ENCODE peak calls at places on chromosomes 2 and 18, in ten cellular contexts. M, H, W, C, G, Z, X, Y, S and A are unnamed samples.

GRCh38 chr2:150484461-150484931 is 3.0 kb downstream of the RND3 start:
- DNase-seq in Z (peak), Y (no peak), W (no peak), H (peak), C (peak), S (no peak), M (no peak), G (no peak), X (peak), A (peak)

GRCh38 chr18:34821669-34822210 is 111.6 kb downstream of the DTNA start:
- DNase-seq in W (no peak), M (no peak), S (no peak), Y (no peak), X (no peak), Z (peak), C (no peak), H (no peak), G (no peak), A (no peak)

GRCh38 chr2:241228081-241228859 is 39.8 kb downstream of the ANO7 start:
- DNase-seq in C (no peak), M (no peak), S (no peak), G (no peak), H (peak), W (no peak), X (no peak), Y (no peak), Z (no peak), A (no peak)

GRCh38 chr2:109545828-109546713 is 67.7 kb downstream of the SEPTIN10 start:
- DNase-seq in S (peak), X (peak), Z (peak), C (peak), Y (peak), W (peak), G (peak), H (peak), M (peak), A (peak)

GRCh38 chr18:30929065-30929464 is 113.5 kb downstream of the DSC3 start:
- DNase-seq in Z (no peak), G (no peak), Y (no peak), M (no peak), H (no peak), W (no peak), S (no peak), C (no peak), X (no peak), A (peak)

GRCh38 chr2:218717262-218717661 is 6.6 kb downstream of the TTLL4 start:
- DNase-seq in C (peak), S (no peak), X (no peak), Z (no peak), M (no peak), G (no peak), W (peak), H (peak), Y (no peak), A (peak)

GRCh38 chr18:12336887-12337286 is 28.8 kb downstream of the TUBB6 start:
- DNase-seq in S (no peak), Z (peak), H (peak), G (no peak), W (peak), M (no peak), X (no peak), C (no peak), Y (no peak), A (peak)

GRCh38 chr2:101295895-101296294 is 12.6 kb downstream of the RNF149 start:
- DNase-seq in W (peak), G (no peak), Z (peak), X (peak), H (peak), S (no peak), C (peak), M (no peak), Y (no peak), A (no peak)

GRCh38 chr2:23452853-23453420 is 68.0 kb downstream of the KLHL29 start:
- DNase-seq in X (no peak), Z (no peak), S (peak), C (peak), G (no peak), M (no peak), Y (no peak), W (peak), H (peak), A (no peak)

GRCh38 chr2:182767578-182767977 is 51.5 kb downstream of the DNAJC10 start:
- DNase-seq in C (peak), M (no peak), Y (no peak), S (no peak), Z (peak), G (no peak), W (peak), X (peak), H (peak), A (peak)

GRCh38 chr18:39463986-39464385 is 1898.4 kb upstream of the CELF4 start:
- DNase-seq in M (no peak), C (no peak), Y (no peak), X (peak), S (no peak), Z (no peak), H (no peak), G (no peak), W (no peak), A (peak)

GRCh38 chr18:79382681-79383387 is 12.9 kb upstream of the NFATC1 start:
- DNase-seq in S (no peak), G (no peak), X (no peak), W (no peak), Y (no peak), C (no peak), Z (no peak), M (no peak), H (no peak), A (peak)

GRCh38 chr18:12599543-12599942 is 58.4 kb downstream of the SPIRE1 start:
- DNase-seq in W (no peak), G (no peak), S (no peak), Y (no peak), C (no peak), X (no peak), M (no peak), H (no peak), Z (no peak), A (peak)

GRCh38 chr2:171146633-171147032 is 14.1 kb downstream of the TLK1 start:
- DNase-seq in X (peak), G (no peak), C (peak), S (no peak), Z (no peak), W (no peak), Y (no peak), H (peak), M (no peak), A (peak)

GRCh38 chr2:174003635-174004310 is 38.6 kb upstream of the SP3 start:
- DNase-seq in C (no peak), G (no peak), M (no peak), H (no peak), S (no peak), Y (no peak), Z (no peak), W (peak), X (no peak), A (no peak)

GRCh38 chr18:54222922-54223567 is 1.4 kb downstream of the MBD2 start:
- DNase-seq in C (no peak), M (no peak), Z (no peak), X (no peak), Y (no peak), W (no peak), G (no peak), S (peak), H (no peak), A (peak)

GRCh38 chr2:20067992-20068727 is 16.7 kb upstream of the LAPTM4A start:
- DNase-seq in W (peak), M (no peak), X (peak), Y (no peak), C (peak), H (peak), S (no peak), Z (peak), G (no peak), A (peak)

GRCh38 chr2:181077128-181077709 is 96.8 kb downstream of the UBE2E3 start:
- DNase-seq in M (no peak), W (peak), S (peak), Y (no peak), H (peak), G (no peak), C (peak), X (peak), Z (peak), A (peak)

GRCh38 chr2:7625392-7626138 is 708.4 kb downstream of the RNF144A start:
- DNase-seq in G (no peak), W (no peak), C (no peak), X (no peak), S (no peak), Y (no peak), M (no peak), Z (no peak), H (no peak), A (no peak)

GRCh38 chr2:101253713-101254085 is 1.0 kb downstream of the CNOT11 start:
- DNase-seq in C (no peak), Z (peak), M (no peak), G (no peak), X (peak), Y (no peak), S (peak), H (peak), W (no peak), A (peak)

GRCh38 chr18:59517446-59518171 is 158.5 kb upstream of the LMAN1 start:
- DNase-seq in C (peak), Z (peak), Y (no peak), G (no peak), X (peak), W (peak), S (no peak), H (peak), M (no peak), A (peak)

GRCh38 chr18:7307018-7307417 is 76.1 kb downstream of the LRRC30 start:
- DNase-seq in M (no peak), X (no peak), Y (no peak), S (no peak), Z (no peak), W (no peak), H (no peak), C (no peak), G (no peak), A (no peak)

GRCh38 chr2:54589340-54590215 is 133.5 kb downstream of the SPTBN1 start:
- DNase-seq in H (peak), G (peak), M (no peak), Y (no peak), S (no peak), X (peak), W (peak), C (peak), Z (no peak), A (peak)

GRCh38 chr2:3636586-3637310 is 21.3 kb upstream of the ALLC start:
- DNase-seq in M (peak), G (no peak), C (no peak), Y (peak), X (no peak), Z (no peak), H (no peak), W (no peak), S (no peak), A (no peak)

GRCh38 chr18:42131044-42131939 is 176.3 kb downstream of the PIK3C3 start:
- DNase-seq in C (no peak), X (no peak), Y (no peak), W (no peak), Z (no peak), G (peak), H (no peak), S (no peak), M (peak), A (no peak)

GRCh38 chr2:120732506-120733237 is 3.0 kb upstream of the GLI2 start:
- DNase-seq in Y (peak), H (no peak), M (no peak), W (no peak), X (no peak), G (no peak), C (no peak), S (no peak), Z (no peak), A (no peak)

GRCh38 chr18:50240083-50240563 is 26.2 kb downstream of the CFAP53 start:
- DNase-seq in S (no peak), W (peak), Y (no peak), M (no peak), H (peak), G (no peak), Z (no peak), C (no peak), X (no peak), A (peak)

GRCh38 chr2:104340162-104340561 is 513.8 kb upstream of the POU3F3 start:
- DNase-seq in G (no peak), W (no peak), S (no peak), Z (no peak), X (no peak), C (no peak), Y (no peak), H (no peak), M (no peak), A (no peak)

GRCh38 chr18:10086458-10086857 is 172.6 kb downstream of the VAPA start:
- DNase-seq in G (no peak), Z (peak), C (no peak), H (no peak), X (no peak), Y (no peak), M (no peak), W (no peak), S (no peak), A (peak)

GRCh38 chr2:28351621-28352020 is 41.0 kb upstream of the FOSL2 start:
- DNase-seq in S (no peak), C (no peak), X (no peak), H (no peak), W (no peak), M (no peak), G (no peak), Y (no peak), Z (no peak), A (no peak)

GRCh38 chr2:74181739-74182138 is 3.1 kb upstream of the MOB1A start:
- DNase-seq in Y (no peak), Z (peak), H (no peak), M (peak), C (no peak), S (no peak), W (no peak), X (no peak), G (peak), A (no peak)

GRCh38 chr2:8543412-8544167 is 138.3 kb upstream of the ID2 start:
- DNase-seq in H (peak), S (no peak), M (no peak), Z (peak), Y (peak), W (peak), X (no peak), G (peak), C (peak), A (no peak)

GRCh38 chr2:98347298-98348065 is 1.2 kb downstream of the CNGA3 start:
- DNase-seq in H (no peak), Z (no peak), C (no peak), G (no peak), S (no peak), Y (no peak), M (peak), W (no peak), X (no peak), A (no peak)

GRCh38 chr2:216517447-216517846 is 18.8 kb downstream of the RPL37A start:
- DNase-seq in W (no peak), Z (no peak), X (no peak), G (no peak), C (no peak), S (no peak), Y (no peak), H (no peak), M (no peak), A (no peak)

GRCh38 chr2:237956402-237956736 is 10.4 kb upstream of the UBE2F start:
- DNase-seq in X (no peak), W (no peak), S (no peak), G (no peak), H (no peak), C (peak), Y (no peak), M (no peak), Z (no peak), A (no peak)
- H3K4me3 ChIP-seq in X (no peak), W (no peak), S (no peak), G (no peak), H (peak), C (peak), Y (peak), M (no peak), Z (peak), A (no peak)

GRCh38 chr2:134261398-134262131 is 7.7 kb downstream of the MGAT5 start:
- DNase-seq in X (peak), G (no peak), C (peak), M (no peak), S (no peak), Z (peak), Y (no peak), H (peak), W (no peak), A (no peak)

GRCh38 chr2:134260726-134261125 is 6.9 kb downstream of the MGAT5 start:
- DNase-seq in X (no peak), Z (peak), G (no peak), Y (no peak), W (peak), M (no peak), H (peak), S (no peak), C (peak), A (no peak)

GRCh38 chr2:134258684-134259408 is 5.0 kb downstream of the MGAT5 start:
- DNase-seq in C (no peak), X (no peak), H (no peak), G (peak), Y (no peak), Z (no peak), W (no peak), S (peak), M (no peak), A (no peak)

GRCh38 chr2:134259571-134259970 is 5.7 kb downstream of the MGAT5 start:
- DNase-seq in G (no peak), C (peak), H (no peak), S (no peak), X (peak), W (no peak), M (no peak), Y (no peak), Z (no peak), A (no peak)

DNA sequence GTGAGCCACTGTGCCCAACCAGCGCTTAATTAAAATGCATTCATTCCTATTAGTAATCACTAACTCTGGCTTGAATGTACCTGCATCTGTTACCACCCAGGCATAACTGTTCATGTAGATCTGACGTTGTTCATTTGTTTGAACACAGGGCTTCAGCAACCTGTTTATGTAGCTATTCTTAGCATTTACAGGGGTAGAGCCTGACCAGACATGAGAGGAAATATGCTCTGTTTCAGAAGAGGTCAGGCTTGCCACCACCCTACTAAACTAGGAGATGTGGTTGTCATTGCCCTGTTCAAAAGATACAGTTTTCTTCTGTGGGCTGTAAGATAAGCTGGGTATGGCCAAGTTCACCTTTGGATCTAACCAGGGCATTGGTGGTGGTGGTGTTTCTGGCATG is 8.8 kb downstream of the MGAT5 start:
- DNase-seq in S (no peak), C (no peak), W (no peak), X (no peak), H (no peak), Z (no peak), G (no peak), M (no peak), Y (no peak), A (no peak)
- H3K4me3 ChIP-seq in S (no peak), C (no peak), W (no peak), X (no peak), H (no peak), Z (no peak), G (no peak), M (no peak), Y (no peak), A (no peak)

GRCh38 chr2:31234690-31235503 is 945 bp downstream of the EHD3 start:
- DNase-seq in Z (peak), X (no peak), G (no peak), W (no peak), S (no peak), H (no peak), M (no peak), Y (no peak), C (no peak), A (no peak)
- H3K4me3 ChIP-seq in Z (peak), X (peak), G (peak), W (peak), S (peak), H (peak), M (peak), Y (peak), C (peak), A (no peak)

GRCh38 chr2:68742638-68743037 is 8.0 kb downstream of the ARHGAP25 start:
- DNase-seq in Z (no peak), G (no peak), M (no peak), C (no peak), Y (no peak), W (no peak), S (no peak), H (no peak), X (no peak), A (no peak)

GRCh38 chr2:68740184-68740914 is 5.7 kb downstream of the ARHGAP25 start:
- DNase-seq in C (peak), H (peak), Z (no peak), S (no peak), Y (no peak), W (peak), X (peak), G (no peak), M (no peak), A (peak)

GRCh38 chr2:68739261-68740183 is 4.9 kb downstream of the ARHGAP25 start:
- DNase-seq in H (no peak), X (no peak), Z (no peak), Y (no peak), G (no peak), C (no peak), W (no peak), S (no peak), M (no peak), A (no peak)

GRCh38 chr2:68741805-68742306 is 7.2 kb downstream of the ARHGAP25 start:
- DNase-seq in Z (no peak), M (no peak), W (no peak), S (no peak), H (peak), G (no peak), C (no peak), X (no peak), Y (no peak), A (peak)

DNA sequence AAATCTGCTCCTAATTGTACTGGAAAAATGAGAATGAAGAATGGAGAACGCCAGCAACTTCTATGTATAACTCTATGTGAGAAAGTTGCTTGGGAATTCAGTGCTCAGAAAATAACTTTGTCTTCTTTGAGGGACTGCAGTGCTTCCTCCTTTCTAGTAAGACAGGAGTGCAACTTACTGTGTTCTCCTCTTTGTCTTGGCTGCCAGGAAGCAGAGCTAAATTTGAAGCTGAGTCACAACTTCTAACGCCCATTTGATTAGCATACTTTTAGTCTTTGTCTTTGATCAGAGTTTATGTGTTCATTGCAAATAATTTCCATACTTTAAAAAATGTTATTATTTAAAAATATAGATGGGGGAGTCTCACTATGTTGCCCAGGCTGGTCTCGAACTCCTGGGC is 6.6 kb downstream of the ARHGAP25 start:
- DNase-seq in G (no peak), W (peak), Y (no peak), H (peak), M (no peak), S (no peak), X (no peak), Z (no peak), C (peak), A (peak)
- H3K4me3 ChIP-seq in G (no peak), W (no peak), Y (no peak), H (no peak), M (no peak), S (peak), X (no peak), Z (no peak), C (no peak), A (no peak)

GRCh38 chr2:26669099-26669498 is 23.4 kb upstream of the KCNK3 start:
- DNase-seq in Z (no peak), H (no peak), M (no peak), S (no peak), Y (peak), C (no peak), X (no peak), W (no peak), G (no peak), A (no peak)
- H3K4me3 ChIP-seq in Z (no peak), H (no peak), M (no peak), S (no peak), Y (no peak), C (no peak), X (no peak), W (no peak), G (no peak), A (no peak)

DNA sequence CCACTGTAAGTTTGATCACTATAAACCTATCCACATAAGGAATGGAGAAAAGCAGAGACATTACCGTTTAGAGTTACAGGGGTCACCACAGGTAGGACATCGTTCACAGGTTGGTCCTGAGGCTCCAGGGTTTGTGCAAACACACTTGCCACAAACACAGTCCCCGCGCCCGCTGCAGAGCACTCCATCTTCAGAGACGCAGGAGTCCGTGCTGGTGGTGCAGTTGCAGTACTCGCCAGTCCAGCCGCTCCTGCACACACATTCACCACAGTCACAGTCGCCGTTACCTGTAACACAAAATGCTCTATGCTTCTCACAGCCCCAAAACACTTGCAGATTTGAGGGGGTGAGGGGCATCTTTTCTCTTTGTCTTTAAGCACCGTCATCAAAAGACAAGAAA is 63.9 kb upstream of the PLA2R1 start:
- DNase-seq in Y (no peak), S (no peak), X (no peak), C (no peak), Z (no peak), M (no peak), H (no peak), G (no peak), W (no peak), A (no peak)
- H3K4me3 ChIP-seq in Y (no peak), S (no peak), X (no peak), C (no peak), Z (no peak), M (no peak), H (no peak), G (no peak), W (no peak), A (no peak)

GRCh38 chr18:32067375-32068167 is 24.1 kb upstream of the RNF138 start:
- DNase-seq in X (no peak), M (no peak), G (no peak), W (no peak), H (no peak), Z (no peak), Y (no peak), S (no peak), C (no peak), A (no peak)
- H3K4me3 ChIP-seq in X (no peak), M (no peak), G (no peak), W (no peak), H (no peak), Z (no peak), Y (no peak), S (no peak), C (no peak), A (no peak)